ENCODE peak calls at places on chromosomes 1 and 21, in ten cellular contexts. P is HTR-8/SVneo, O is body of pancreas, G is AG08395, L is left colon, K is HFF-Myc, E is GM23338, J is amniotic stem cell, C is renal cortical epithelial cell, U is sigmoid colon. Q is an unnamed sample.

GRCh38 chr1:172449012-172449584 is 5.2 kb upstream of the PIGC start:
- DNase-seq in P (no peak), O (peak), G (no peak), L (no peak), K (no peak), E (no peak), J (no peak), C (peak), U (no peak), Q (no peak)

GRCh38 chr21:29321908-29322569 is 23.3 kb downstream of the BACH1 start:
- DNase-seq in P (no peak), O (no peak), G (no peak), L (no peak), K (no peak), E (no peak), J (no peak), C (no peak), U (no peak), Q (no peak)

GRCh38 chr1:7389201-7389785 is 381.8 kb upstream of the VAMP3 start:
- DNase-seq in P (no peak), O (no peak), G (peak), L (no peak), K (no peak), E (no peak), J (no peak), C (no peak), U (peak), Q (peak)

GRCh38 chr1:74729741-74730478 is 2.9 kb downstream of the CRYZ start:
- DNase-seq in P (peak), O (no peak), G (peak), L (no peak), K (peak), E (no peak), J (no peak), C (peak), U (no peak), Q (no peak)

GRCh38 chr1:113103048-113103447 is 30.1 kb downstream of the LRIG2 start:
- DNase-seq in P (no peak), O (no peak), G (no peak), L (no peak), K (no peak), E (no peak), J (no peak), C (no peak), U (no peak), Q (no peak)

GRCh38 chr1:94323311-94324167 is 86.2 kb upstream of the ARHGAP29 start:
- DNase-seq in P (no peak), O (no peak), G (no peak), L (no peak), K (no peak), E (no peak), J (no peak), C (no peak), U (no peak), Q (no peak)

GRCh38 chr1:183881387-183882084 is 76.6 kb downstream of the RGL1 start:
- DNase-seq in P (peak), O (peak), G (peak), L (no peak), K (no peak), E (peak), J (peak), C (peak), U (no peak), Q (no peak)

GRCh38 chr1:27429029-27429425 is 36.6 kb downstream of the GPR3 start:
- DNase-seq in P (no peak), O (no peak), G (no peak), L (no peak), K (no peak), E (no peak), J (no peak), C (no peak), U (no peak), Q (no peak)

GRCh38 chr1:210293191-210293607 is 35.5 kb upstream of the HHAT start:
- DNase-seq in P (no peak), O (peak), G (peak), L (peak), K (peak), E (no peak), J (peak), C (no peak), U (peak), Q (no peak)

GRCh38 chr1:25477448-25478034 is 46.8 kb downstream of the MACO1 start:
- DNase-seq in P (no peak), O (no peak), G (no peak), L (no peak), K (no peak), E (no peak), J (no peak), C (peak), U (no peak), Q (no peak)

GRCh38 chr1:84298336-84298687 is 3.2 kb upstream of the SAMD13 start:
- DNase-seq in P (peak), O (peak), G (peak), L (peak), K (no peak), E (peak), J (no peak), C (no peak), U (peak), Q (no peak)

GRCh38 chr1:200150721-200151120 is 123.2 kb downstream of the NR5A2 start:
- DNase-seq in P (peak), O (no peak), G (peak), L (no peak), K (peak), E (no peak), J (peak), C (peak), U (no peak), Q (no peak)

GRCh38 chr1:23930861-23931471 is 17.8 kb upstream of the CNR2 start:
- DNase-seq in P (no peak), O (no peak), G (peak), L (no peak), K (no peak), E (no peak), J (peak), C (peak), U (no peak), Q (peak)

GRCh38 chr1:67748147-67748546 is 63.1 kb downstream of the GADD45A start:
- DNase-seq in P (no peak), O (no peak), G (no peak), L (no peak), K (no peak), E (no peak), J (no peak), C (no peak), U (no peak), Q (no peak)

GRCh38 chr1:228860911-228861829 is 125.9 kb downstream of the RHOU start:
- DNase-seq in P (peak), O (peak), G (peak), L (peak), K (peak), E (no peak), J (peak), C (peak), U (no peak), Q (no peak)

GRCh38 chr21:44054710-44055109 is 42.6 kb downstream of the TRAPPC10 start:
- DNase-seq in P (no peak), O (no peak), G (peak), L (no peak), K (no peak), E (no peak), J (no peak), C (peak), U (no peak), Q (no peak)

GRCh38 chr1:183889095-183889494 is 84.2 kb downstream of the RGL1 start:
- DNase-seq in P (no peak), O (no peak), G (no peak), L (no peak), K (no peak), E (no peak), J (no peak), C (no peak), U (no peak), Q (no peak)

GRCh38 chr1:168202941-168203654 is 22.7 kb upstream of the SFT2D2 start:
- DNase-seq in P (no peak), O (no peak), G (peak), L (no peak), K (peak), E (no peak), J (peak), C (peak), U (peak), Q (no peak)

GRCh38 chr1:87600848-87601247 is 272.2 kb downstream of the LMO4 start:
- DNase-seq in P (no peak), O (no peak), G (no peak), L (no peak), K (peak), E (no peak), J (no peak), C (peak), U (no peak), Q (no peak)

GRCh38 chr1:150553392-150554085 is 4.3 kb downstream of the ADAMTSL4 start:
- DNase-seq in P (no peak), O (no peak), G (no peak), L (no peak), K (no peak), E (no peak), J (no peak), C (no peak), U (no peak), Q (no peak)

GRCh38 chr21:45515241-45516061 is 26.8 kb downstream of the SLC19A1 start:
- DNase-seq in P (no peak), O (no peak), G (no peak), L (no peak), K (no peak), E (peak), J (no peak), C (no peak), U (peak), Q (no peak)

GRCh38 chr1:19533626-19534025 is 48.3 kb upstream of the CAPZB start:
- DNase-seq in P (no peak), O (peak), G (no peak), L (no peak), K (no peak), E (no peak), J (no peak), C (no peak), U (no peak), Q (no peak)

GRCh38 chr1:41935226-41935625 is 16.5 kb upstream of the HIVEP3 start:
- DNase-seq in P (no peak), O (no peak), G (peak), L (no peak), K (peak), E (no peak), J (no peak), C (peak), U (no peak), Q (no peak)

GRCh38 chr1:23664837-23665795 is 26.5 kb upstream of the RPL11 start:
- DNase-seq in P (peak), O (peak), G (peak), L (no peak), K (no peak), E (peak), J (no peak), C (no peak), U (no peak), Q (no peak)

GRCh38 chr1:236451796-236452373 is 57.8 kb downstream of the EDARADD start:
- DNase-seq in P (peak), O (peak), G (peak), L (peak), K (no peak), E (peak), J (no peak), C (no peak), U (no peak), Q (peak)

GRCh38 chr21:15809818-15810217 is 80.0 kb downstream of the USP25 start:
- DNase-seq in P (no peak), O (no peak), G (no peak), L (no peak), K (no peak), E (no peak), J (no peak), C (peak), U (no peak), Q (no peak)

GRCh38 chr1:8863712-8864324 is 14.7 kb downstream of the ENO1 start:
- DNase-seq in P (no peak), O (no peak), G (no peak), L (no peak), K (no peak), E (peak), J (no peak), C (no peak), U (no peak), Q (no peak)

Q was measured in mesenteric fat pad.